ENCODE peak calls at places on chromosome 7, in eight cellular contexts. A, B, M, Y, F, J, N and Z are unnamed samples.

GRCh38 chr7:46007194-46007593 is 86.1 kb upstream of the IGFBP3 start:
- DNase-seq in F (no peak), M (no peak), B (no peak), A (no peak), N (no peak), Y (no peak), J (no peak), Z (no peak)

GRCh38 chr7:37318541-37318940 is 130.1 kb downstream of the ELMO1 start:
- DNase-seq in A (no peak), M (no peak), Y (no peak), N (no peak), B (no peak), F (no peak), J (no peak), Z (no peak)

GRCh38 chr7:73833251-73833919 is 2.6 kb downstream of the CLDN4 start:
- DNase-seq in J (no peak), A (no peak), N (no peak), M (no peak), Y (no peak), B (no peak), F (no peak), Z (no peak)

GRCh38 chr7:138297526-138297925 is 162.5 kb upstream of the TRIM24 start:
- DNase-seq in F (no peak), J (no peak), M (no peak), B (no peak), A (no peak), N (no peak), Y (no peak), Z (no peak)

GRCh38 chr7:54778696-54779285 is 19.8 kb upstream of the SEC61G start:
- DNase-seq in A (no peak), J (no peak), M (no peak), N (no peak), F (no peak), Y (no peak), B (no peak), Z (no peak)

GRCh38 chr7:98922392-98923107 is 44.2 kb downstream of the TRRAP start:
- DNase-seq in Y (no peak), B (no peak), F (no peak), J (peak; percentile 97), M (peak; percentile 39), A (peak; percentile 75), N (no peak), Z (no peak)

GRCh38 chr7:46173526-46174191 is 252.6 kb upstream of the IGFBP3 start:
- DNase-seq in F (no peak), A (peak; percentile 70), M (no peak), B (no peak), J (no peak), N (peak; percentile 67), Y (peak; percentile 58), Z (no peak)

GRCh38 chr7:119974972-119975371 is 298.0 kb upstream of the KCND2 start:
- DNase-seq in J (no peak), A (peak; percentile 11), M (no peak), B (no peak), N (no peak), Y (no peak), F (no peak), Z (no peak)

GRCh38 chr7:70700055-70700934 is 431.6 kb upstream of the GALNT17 start:
- DNase-seq in N (no peak), A (no peak), Y (no peak), M (no peak), B (no peak), J (no peak), F (no peak), Z (no peak)

GRCh38 chr7:104985259-104985617 is 28.8 kb upstream of the KMT2E start:
- DNase-seq in N (no peak), J (no peak), Y (no peak), M (no peak), B (no peak), A (no peak), F (no peak), Z (no peak)

GRCh38 chr7:157564518-157565177 is 227.8 kb downstream of the DNAJB6 start:
- DNase-seq in Y (no peak), A (peak; percentile 14), N (no peak), B (no peak), M (no peak), F (no peak), J (peak; percentile 65), Z (no peak)

GRCh38 chr7:134599371-134599770 is 47.3 kb upstream of the BPGM start:
- DNase-seq in J (peak; percentile 18), Y (no peak), N (no peak), B (no peak), F (no peak), M (no peak), A (no peak), Z (no peak)

GRCh38 chr7:1668932-1669485 is 1.1 kb upstream of the ELFN1 start:
- DNase-seq in F (no peak), N (no peak), J (no peak), B (no peak), Y (no peak), A (peak; percentile 31), M (no peak), Z (no peak)

GRCh38 chr7:18087031-18087686 is 59.5 kb upstream of the PRPS1L1 start:
- DNase-seq in Y (peak; percentile 15), A (peak; percentile 15), J (peak; percentile 4), B (no peak), N (no peak), M (no peak), F (no peak), Z (peak; percentile 26)

GRCh38 chr7:101216001-101216859 is 1.2 kb downstream of the PLOD3 start:
- DNase-seq in J (peak; percentile 40), Y (no peak), F (no peak), N (no peak), B (no peak), M (no peak), A (no peak), Z (no peak)

GRCh38 chr7:101216860-101217387 is 457 bp downstream of the PLOD3 start:
- DNase-seq in B (no peak), N (no peak), J (no peak), F (no peak), Y (no peak), M (no peak), A (peak; percentile 34), Z (peak; percentile 31)

GRCh38 chr7:101220295-101220694 is 2.3 kb downstream of the ZNHIT1 start:
- DNase-seq in B (no peak), A (no peak), N (no peak), Y (no peak), F (no peak), M (no peak), J (no peak), Z (no peak)

GRCh38 chr7:101218236-101219130 is 518 bp downstream of the ZNHIT1 start:
- DNase-seq in F (no peak), B (no peak), M (no peak), Y (no peak), A (no peak), J (peak; percentile 30), N (no peak), Z (no peak)

DNA sequence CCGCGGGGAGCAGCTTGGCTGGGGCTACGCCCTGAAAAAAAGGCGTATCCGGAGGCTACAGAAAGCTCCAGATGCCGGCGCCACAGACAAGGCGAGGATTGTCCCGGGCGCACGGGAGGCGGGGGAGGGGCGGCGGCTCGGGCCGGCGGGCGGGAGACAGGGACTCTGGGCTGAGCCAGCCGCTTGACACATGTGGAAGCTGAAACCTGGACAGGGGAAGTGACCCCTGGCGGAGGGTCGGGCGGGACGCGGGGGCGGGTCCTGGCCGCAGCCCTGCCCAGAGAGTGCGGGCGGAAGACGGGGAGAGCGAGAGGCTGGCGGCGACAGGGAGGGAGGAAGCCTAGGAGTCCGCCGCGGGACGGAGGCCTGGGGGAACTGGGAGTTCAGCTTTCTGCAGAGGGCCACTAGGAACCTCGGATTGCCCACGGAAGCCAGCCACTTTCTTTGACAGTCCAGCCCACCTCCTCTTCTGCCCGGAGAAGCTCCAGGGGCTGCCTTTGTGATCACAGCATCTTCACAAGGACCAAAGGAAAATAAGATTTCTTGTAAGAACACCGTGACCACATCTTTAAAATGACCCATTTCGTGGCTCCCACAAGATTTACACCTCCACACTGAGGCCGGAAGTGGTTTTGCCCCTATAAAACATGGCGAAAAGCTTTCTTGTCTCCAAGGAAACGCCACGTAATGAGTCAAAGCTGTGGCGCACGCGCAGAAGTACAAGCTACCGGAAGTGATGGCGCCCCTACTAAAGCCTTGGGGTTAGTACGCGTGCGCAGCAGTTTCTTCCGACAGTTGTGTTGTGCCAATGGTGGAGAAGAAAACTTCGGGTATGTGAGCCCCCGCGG is at the start of the genes PLOD3 and ZNHIT1:
- DNase-seq in N (peak; percentile 98), Y (peak; percentile 95), M (peak; percentile 95), J (peak; percentile 99), F (peak; percentile 97), B (peak; percentile 85), A (peak; percentile 99), Z (peak; percentile 91)
- TF ChIP-seq CTCF in N (no peak), Y (peak; percentile 50), M (no peak), J (no peak), F (peak; percentile 6), B (peak; percentile 13), A (no peak), Z (peak; percentile 25)

DNA sequence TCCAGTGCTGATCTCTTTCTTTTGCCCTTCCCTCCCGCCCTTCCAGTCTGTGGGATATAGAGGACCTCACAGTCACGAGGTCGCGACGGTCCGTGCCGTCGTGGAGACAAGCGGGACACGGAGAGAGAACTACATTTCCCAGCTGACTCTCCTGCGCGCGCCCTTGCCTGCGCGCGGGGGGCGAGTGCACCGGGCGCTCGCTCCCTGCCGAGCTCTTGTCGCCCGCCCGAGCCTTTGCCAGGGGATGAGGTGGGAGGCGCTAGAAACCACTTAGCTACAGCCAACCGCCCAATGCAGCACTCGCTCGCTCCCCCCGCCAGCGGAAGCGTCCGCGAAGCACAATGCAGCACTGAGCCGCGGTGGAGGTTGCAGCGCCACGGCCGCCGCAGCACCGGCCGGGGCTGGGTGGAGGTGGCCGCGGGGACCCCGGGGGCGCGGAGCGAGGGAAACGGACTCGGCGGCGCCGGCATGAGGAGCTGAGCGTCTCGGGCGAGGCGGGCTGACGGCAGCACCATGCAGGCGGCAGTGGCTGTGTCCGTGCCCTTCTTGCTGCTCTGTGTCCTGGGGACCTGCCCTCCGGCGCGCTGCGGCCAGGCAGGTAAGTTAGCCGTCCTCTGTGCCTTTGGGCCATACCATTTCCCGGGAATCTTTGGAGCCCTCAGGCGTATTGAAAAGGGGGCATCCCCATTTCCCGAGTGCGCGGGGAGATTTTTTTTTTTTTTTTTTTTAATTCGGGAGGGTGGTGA is at the start of gene ADAM22:
- DNase-seq in A (peak; percentile 85), Y (peak; percentile 88), B (no peak), N (peak; percentile 89), M (peak; percentile 83), F (peak; percentile 81), J (peak; percentile 83), Z (peak; percentile 90)
- TF ChIP-seq CTCF in A (no peak), Y (no peak), B (no peak), N (no peak), M (no peak), F (no peak), J (no peak), Z (no peak)

DNA sequence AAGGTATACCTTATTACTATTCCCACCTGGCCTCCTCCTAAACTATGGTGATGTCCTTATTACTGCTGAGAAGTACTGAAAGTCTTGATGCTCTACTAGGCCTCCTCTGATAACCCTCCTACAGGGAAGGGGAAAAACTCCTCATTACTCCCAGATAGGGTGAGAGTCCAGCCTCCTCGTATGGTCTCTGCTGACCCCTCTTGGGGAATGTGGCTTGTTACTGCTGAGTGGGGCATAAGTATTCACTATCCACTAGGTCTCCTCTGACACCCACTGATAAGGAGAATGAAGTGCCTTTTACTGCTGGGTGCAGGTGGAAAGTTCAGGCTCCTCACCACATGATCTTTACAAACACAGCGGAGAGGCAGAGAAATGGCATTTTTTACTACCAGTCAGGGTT is 222.9 kb downstream of the CHRM2 start:
- DNase-seq in A (peak; percentile 47), J (peak; percentile 61), M (peak; percentile 19), F (no peak), B (no peak), N (no peak), Y (no peak), Z (peak; percentile 49)
- TF ChIP-seq CTCF in A (peak; percentile 54), J (peak; percentile 73), M (no peak), F (no peak), B (peak; percentile 35), N (no peak), Y (peak; percentile 47), Z (peak; percentile 28)

GRCh38 chr7:142298009-142298408 is 40.2 kb upstream of the PRSS58 start:
- DNase-seq in Y (no peak), N (no peak), B (no peak), F (no peak), M (no peak), J (peak; percentile 23), A (no peak), Z (peak; percentile 44)
- TF ChIP-seq CTCF in Y (no peak), N (no peak), B (peak; percentile 16), F (no peak), M (no peak), J (peak; percentile 41), A (no peak), Z (peak; percentile 40)